ENCODE peak calls at places on chromosomes 5 and 9, in four cellular contexts. P, D, C and H are unnamed samples.

GRCh38 chr9:109455391-109455790 is 42.7 kb downstream of the PTPN3 start:
- DNase-seq in C (no peak), D (no peak), P (no peak), H (no peak)

GRCh38 chr5:149054416-149054815 is 8.4 kb downstream of the SH3TC2 start:
- DNase-seq in D (no peak), C (no peak), P (peak; percentile 74), H (no peak)

GRCh38 chr5:140575309-140575708 is 10.7 kb downstream of the SLC35A4 start:
- DNase-seq in C (no peak), D (no peak), P (peak; percentile 72), H (no peak)

GRCh38 chr5:168903082-168903481 is 323.9 kb upstream of the PANK3 start:
- DNase-seq in D (no peak), C (no peak), P (no peak), H (no peak)

GRCh38 chr9:125904155-125904841 is 157.1 kb downstream of the PBX3 start:
- DNase-seq in C (no peak), D (no peak), P (peak; percentile 26), H (peak; percentile 12)

GRCh38 chr9:36566813-36567217 is 5.9 kb upstream of the MELK start:
- DNase-seq in P (no peak), D (no peak), C (no peak), H (no peak)

GRCh38 chr9:133734600-133735414 is 3.3 kb downstream of the SARDH start:
- DNase-seq in P (no peak), C (no peak), D (peak; percentile 11), H (no peak)

GRCh38 chr9:100601216-100601615 is 23.3 kb downstream of the CAVIN4 start:
- DNase-seq in D (peak; percentile 32), C (peak; percentile 18), P (peak; percentile 83), H (peak; percentile 80)

GRCh38 chr5:29930316-29930715 is 1263.2 kb upstream of the CDH6 start:
- DNase-seq in C (no peak), P (no peak), D (no peak), H (no peak)

GRCh38 chr9:76230961-76231360 is 163.3 kb downstream of the RFK start:
- DNase-seq in C (no peak), D (no peak), P (no peak), H (no peak)

GRCh38 chr9:94082956-94083355 is 1.3 kb upstream of the PTPDC1 start:
- DNase-seq in P (peak; percentile 60), D (no peak), C (no peak), H (no peak)

GRCh38 chr5:160165137-160166068 is 46.2 kb upstream of the PWWP2A start:
- DNase-seq in C (no peak), D (no peak), P (peak; percentile 99), H (no peak)

GRCh38 chr9:33117816-33118215 is 41.3 kb upstream of the SMU1 start:
- DNase-seq in C (no peak), P (no peak), D (no peak), H (no peak)

GRCh38 chr9:121718063-121718462 is 66.6 kb downstream of the DAB2IP start:
- DNase-seq in P (no peak), D (no peak), C (no peak), H (no peak)

GRCh38 chr9:20209421-20210340 is 412.6 kb downstream of the MLLT3 start:
- DNase-seq in P (no peak), C (peak; percentile 50), D (no peak), H (no peak)

GRCh38 chr5:79602884-79603283 is 9.4 kb upstream of the TENT2 start:
- DNase-seq in C (no peak), P (no peak), D (no peak), H (no peak)

GRCh38 chr9:109311281-109311680 is 9.6 kb downstream of the EPB41L4B start:
- DNase-seq in C (no peak), D (no peak), P (peak; percentile 47), H (no peak)

GRCh38 chr9:87381050-87381711 is 116.5 kb upstream of the DAPK1 start:
- DNase-seq in C (no peak), D (no peak), P (peak; percentile 86), H (no peak)

GRCh38 chr9:133237271-133237731 is 28.3 kb upstream of the OBP2B start:
- DNase-seq in D (no peak), P (peak; percentile 25), C (no peak), H (no peak)

GRCh38 chr5:111407562-111407961 is 104.8 kb downstream of the STARD4 start:
- DNase-seq in D (no peak), P (no peak), C (no peak), H (no peak)

GRCh38 chr9:26324787-26325186 is 567.8 kb downstream of the CAAP1 start:
- DNase-seq in P (no peak), C (no peak), D (no peak), H (no peak)

GRCh38 chr5:108459661-108460170 is 77.8 kb upstream of the FBXL17 start:
- DNase-seq in D (no peak), P (no peak), C (no peak), H (no peak)

GRCh38 chr5:107321906-107322305 is 348.8 kb downstream of the EFNA5 start:
- DNase-seq in P (no peak), D (no peak), C (no peak), H (no peak)